ENCODE peak calls at places on chromosomes 7 and 10, in four cellular contexts. A is gastroesophageal sphincter; Z is Right ventricle myocardium inferior; I is activated CD4-positive, alpha-beta T cell treated with anti-CD3 and anti-CD28 coated beads for 36 hours. W is an unnamed sample.

GRCh38 chr10:110203500-110204455 is 3.6 kb upstream of the MXI1 start:
- ATAC-seq in Z (no peak), I (no peak), A (no peak), W (no peak)

GRCh38 chr10:35576730-35577129 is 28.4 kb upstream of the GJD4 start:
- ATAC-seq in I (no peak), A (no peak), Z (no peak), W (no peak)

GRCh38 chr7:66697451-66698438 is 42.8 kb upstream of the RABGEF1 start:
- ATAC-seq in A (peak; percentile 34), Z (peak; percentile 71), I (no peak), W (no peak)

GRCh38 chr10:74419491-74420466 is 268.8 kb downstream of the ADK start:
- ATAC-seq in I (peak; percentile 53), Z (no peak), A (no peak), W (no peak)

GRCh38 chr7:121473645-121474300 is 77.7 kb upstream of the FAM3C start:
- ATAC-seq in A (no peak), I (no peak), Z (no peak), W (no peak)

GRCh38 chr7:129714514-129715063 is 103.1 kb downstream of the NRF1 start:
- ATAC-seq in I (no peak), A (no peak), Z (no peak), W (no peak)

GRCh38 chr7:16465469-16466086 is at the start of gene SOSTDC1:
- ATAC-seq in Z (no peak), A (no peak), I (no peak), W (no peak)

GRCh38 chr10:18216482-18216881 is 76.3 kb downstream of the CACNB2 start:
- ATAC-seq in A (no peak), I (no peak), Z (no peak), W (no peak)

GRCh38 chr10:111344804-111345203 is 268.0 kb downstream of the ADRA2A start:
- ATAC-seq in I (no peak), A (no peak), Z (no peak), W (no peak)

W was measured in activated T-helper 17 cell treated with anti-CD3 and anti-CD28 coated beads, Interleukin-2, amount 50 U/mL, for 72 hours.